ENCODE peak calls at places on chromosomes 12 and 14, in nine cellular contexts. One of them, this sample, is unnamed.

GRCh38 chr12:52434096-52434733 is at the start of gene KRT75:
- DNase-seq in fibroblast of mammary gland: peak
- DNase-seq in ascending aorta: no peak
- DNase-seq in astrocyte of the spinal cord: peak
- DNase-seq in fibroblast of pulmonary artery: no peak
- DNase-seq in mesothelial cell of epicardium: no peak
- DNase-seq in foreskin keratinocyte: peak
- DNase-seq in heart left ventricle: no peak
- DNase-seq in fibroblast of lung: peak
- DNase-seq in this sample: no peak

GRCh38 chr14:35213869-35214387 is 78.3 kb upstream of the PSMA6 start:
- DNase-seq in fibroblast of lung: peak
- DNase-seq in fibroblast of pulmonary artery: peak
- DNase-seq in mesothelial cell of epicardium: no peak
- DNase-seq in ascending aorta: no peak
- DNase-seq in fibroblast of mammary gland: peak
- DNase-seq in foreskin keratinocyte: peak
- DNase-seq in astrocyte of the spinal cord: peak
- DNase-seq in heart left ventricle: no peak
- DNase-seq in this sample: no peak

GRCh38 chr12:52920937-52921336 is 16.1 kb upstream of the KRT8 start:
- DNase-seq in heart left ventricle: no peak
- DNase-seq in fibroblast of mammary gland: no peak
- DNase-seq in ascending aorta: no peak
- DNase-seq in fibroblast of lung: no peak
- DNase-seq in mesothelial cell of epicardium: no peak
- DNase-seq in astrocyte of the spinal cord: no peak
- DNase-seq in foreskin keratinocyte: no peak
- DNase-seq in fibroblast of pulmonary artery: no peak
- DNase-seq in this sample: no peak

GRCh38 chr12:55049676-55050075 is 29.9 kb downstream of the NEUROD4 start:
- DNase-seq in fibroblast of mammary gland: no peak
- DNase-seq in fibroblast of lung: no peak
- DNase-seq in heart left ventricle: no peak
- DNase-seq in astrocyte of the spinal cord: no peak
- DNase-seq in ascending aorta: no peak
- DNase-seq in mesothelial cell of epicardium: no peak
- DNase-seq in fibroblast of pulmonary artery: no peak
- DNase-seq in foreskin keratinocyte: no peak
- DNase-seq in this sample: no peak

GRCh38 chr14:26401170-26401968 is 196.5 kb downstream of the NOVA1 start:
- DNase-seq in foreskin keratinocyte: no peak
- DNase-seq in fibroblast of lung: no peak
- DNase-seq in ascending aorta: no peak
- DNase-seq in mesothelial cell of epicardium: no peak
- DNase-seq in fibroblast of mammary gland: no peak
- DNase-seq in astrocyte of the spinal cord: no peak
- DNase-seq in heart left ventricle: no peak
- DNase-seq in fibroblast of pulmonary artery: no peak
- DNase-seq in this sample: no peak

GRCh38 chr12:10213168-10214130 is 772 bp downstream of the GABARAPL1 start:
- DNase-seq in fibroblast of mammary gland: peak
- DNase-seq in fibroblast of pulmonary artery: peak
- DNase-seq in fibroblast of lung: peak
- DNase-seq in astrocyte of the spinal cord: peak
- DNase-seq in ascending aorta: peak
- DNase-seq in heart left ventricle: peak
- DNase-seq in mesothelial cell of epicardium: peak
- DNase-seq in foreskin keratinocyte: peak
- DNase-seq in this sample: peak

GRCh38 chr12:89682284-89682683 is 26.4 kb downstream of the ATP2B1 start:
- DNase-seq in ascending aorta: no peak
- DNase-seq in foreskin keratinocyte: no peak
- DNase-seq in fibroblast of pulmonary artery: no peak
- DNase-seq in fibroblast of lung: no peak
- DNase-seq in heart left ventricle: no peak
- DNase-seq in astrocyte of the spinal cord: no peak
- DNase-seq in fibroblast of mammary gland: no peak
- DNase-seq in mesothelial cell of epicardium: no peak
- DNase-seq in this sample: no peak

GRCh38 chr12:15829949-15830348 is 40.8 kb upstream of the EPS8 start:
- DNase-seq in foreskin keratinocyte: peak
- DNase-seq in ascending aorta: no peak
- DNase-seq in heart left ventricle: no peak
- DNase-seq in fibroblast of pulmonary artery: peak
- DNase-seq in fibroblast of mammary gland: peak
- DNase-seq in astrocyte of the spinal cord: peak
- DNase-seq in mesothelial cell of epicardium: no peak
- DNase-seq in fibroblast of lung: peak
- DNase-seq in this sample: no peak

GRCh38 chr14:101665478-101666078 is 95.9 kb upstream of the PPP2R5C start:
- DNase-seq in fibroblast of mammary gland: peak
- DNase-seq in astrocyte of the spinal cord: peak
- DNase-seq in fibroblast of lung: peak
- DNase-seq in fibroblast of pulmonary artery: peak
- DNase-seq in heart left ventricle: no peak
- DNase-seq in mesothelial cell of epicardium: no peak
- DNase-seq in foreskin keratinocyte: peak
- DNase-seq in ascending aorta: no peak
- DNase-seq in this sample: no peak

GRCh38 chr12:132228535-132229422 is 84.5 kb downstream of the NOC4L start:
- DNase-seq in astrocyte of the spinal cord: no peak
- DNase-seq in mesothelial cell of epicardium: no peak
- DNase-seq in fibroblast of lung: no peak
- DNase-seq in fibroblast of mammary gland: no peak
- DNase-seq in foreskin keratinocyte: no peak
- DNase-seq in heart left ventricle: no peak
- DNase-seq in ascending aorta: no peak
- DNase-seq in fibroblast of pulmonary artery: no peak
- DNase-seq in this sample: no peak

GRCh38 chr12:92439397-92439779 is 263.4 kb upstream of the PLEKHG7 start:
- DNase-seq in ascending aorta: peak
- DNase-seq in mesothelial cell of epicardium: no peak
- DNase-seq in astrocyte of the spinal cord: peak
- DNase-seq in fibroblast of pulmonary artery: peak
- DNase-seq in heart left ventricle: no peak
- DNase-seq in fibroblast of lung: peak
- DNase-seq in foreskin keratinocyte: peak
- DNase-seq in fibroblast of mammary gland: peak
- DNase-seq in this sample: no peak

GRCh38 chr12:124636138-124636968 is 68.9 kb upstream of the NCOR2 start:
- DNase-seq in heart left ventricle: no peak
- DNase-seq in fibroblast of mammary gland: peak
- DNase-seq in mesothelial cell of epicardium: no peak
- DNase-seq in astrocyte of the spinal cord: peak
- DNase-seq in fibroblast of pulmonary artery: peak
- DNase-seq in foreskin keratinocyte: peak
- DNase-seq in fibroblast of lung: peak
- DNase-seq in ascending aorta: no peak
- DNase-seq in this sample: peak

GRCh38 chr12:42145197-42145549 is 499 bp upstream of the GXYLT1 start:
- DNase-seq in fibroblast of lung: no peak
- DNase-seq in foreskin keratinocyte: no peak
- DNase-seq in fibroblast of pulmonary artery: no peak
- DNase-seq in fibroblast of mammary gland: no peak
- DNase-seq in ascending aorta: no peak
- DNase-seq in astrocyte of the spinal cord: no peak
- DNase-seq in mesothelial cell of epicardium: no peak
- DNase-seq in heart left ventricle: no peak
- DNase-seq in this sample: no peak

GRCh38 chr12:42143401-42144173 is 1.1 kb downstream of the GXYLT1 start:
- DNase-seq in heart left ventricle: no peak
- DNase-seq in fibroblast of lung: peak
- DNase-seq in foreskin keratinocyte: peak
- DNase-seq in fibroblast of pulmonary artery: peak
- DNase-seq in ascending aorta: no peak
- DNase-seq in fibroblast of mammary gland: peak
- DNase-seq in astrocyte of the spinal cord: peak
- DNase-seq in mesothelial cell of epicardium: no peak
- DNase-seq in this sample: no peak

GRCh38 chr12:42144424-42145196 is at the start of gene GXYLT1:
- DNase-seq in ascending aorta: peak
- DNase-seq in fibroblast of mammary gland: peak
- DNase-seq in fibroblast of pulmonary artery: peak
- DNase-seq in fibroblast of lung: peak
- DNase-seq in astrocyte of the spinal cord: peak
- DNase-seq in heart left ventricle: peak
- DNase-seq in mesothelial cell of epicardium: peak
- DNase-seq in foreskin keratinocyte: peak
- DNase-seq in this sample: peak

GRCh38 chr12:42144174-42144423 is 575 bp downstream of the GXYLT1 start:
- DNase-seq in fibroblast of mammary gland: no peak
- DNase-seq in foreskin keratinocyte: no peak
- DNase-seq in heart left ventricle: no peak
- DNase-seq in fibroblast of pulmonary artery: no peak
- DNase-seq in astrocyte of the spinal cord: no peak
- DNase-seq in mesothelial cell of epicardium: no peak
- DNase-seq in fibroblast of lung: no peak
- DNase-seq in ascending aorta: no peak
- DNase-seq in this sample: no peak

GRCh38 chr12:42145552-42146215 is 1.0 kb upstream of the GXYLT1 start:
- DNase-seq in heart left ventricle: no peak
- DNase-seq in astrocyte of the spinal cord: no peak
- DNase-seq in fibroblast of lung: no peak
- DNase-seq in fibroblast of mammary gland: peak
- DNase-seq in mesothelial cell of epicardium: no peak
- DNase-seq in ascending aorta: no peak
- DNase-seq in foreskin keratinocyte: no peak
- DNase-seq in fibroblast of pulmonary artery: no peak
- DNase-seq in this sample: no peak
- TF ChIP-seq CTCF in heart left ventricle: no peak
- TF ChIP-seq CTCF in astrocyte of the spinal cord: no peak
- TF ChIP-seq CTCF in fibroblast of lung: no peak
- TF ChIP-seq CTCF in fibroblast of mammary gland: no peak
- TF ChIP-seq CTCF in mesothelial cell of epicardium: no peak
- TF ChIP-seq CTCF in ascending aorta: no peak
- TF ChIP-seq CTCF in foreskin keratinocyte: peak
- TF ChIP-seq CTCF in fibroblast of pulmonary artery: no peak
- TF ChIP-seq CTCF in this sample: no peak

GRCh38 chr14:103886304-103887169 is 39.2 kb upstream of the PPP1R13B start:
- DNase-seq in fibroblast of mammary gland: peak
- DNase-seq in ascending aorta: no peak
- DNase-seq in foreskin keratinocyte: no peak
- DNase-seq in heart left ventricle: no peak
- DNase-seq in astrocyte of the spinal cord: no peak
- DNase-seq in fibroblast of lung: no peak
- DNase-seq in mesothelial cell of epicardium: no peak
- DNase-seq in fibroblast of pulmonary artery: peak
- DNase-seq in this sample: no peak
- TF ChIP-seq CTCF in fibroblast of mammary gland: peak
- TF ChIP-seq CTCF in ascending aorta: no peak
- TF ChIP-seq CTCF in foreskin keratinocyte: no peak
- TF ChIP-seq CTCF in heart left ventricle: no peak
- TF ChIP-seq CTCF in astrocyte of the spinal cord: peak
- TF ChIP-seq CTCF in fibroblast of lung: peak
- TF ChIP-seq CTCF in mesothelial cell of epicardium: no peak
- TF ChIP-seq CTCF in fibroblast of pulmonary artery: peak
- TF ChIP-seq CTCF in this sample: no peak

DNA sequence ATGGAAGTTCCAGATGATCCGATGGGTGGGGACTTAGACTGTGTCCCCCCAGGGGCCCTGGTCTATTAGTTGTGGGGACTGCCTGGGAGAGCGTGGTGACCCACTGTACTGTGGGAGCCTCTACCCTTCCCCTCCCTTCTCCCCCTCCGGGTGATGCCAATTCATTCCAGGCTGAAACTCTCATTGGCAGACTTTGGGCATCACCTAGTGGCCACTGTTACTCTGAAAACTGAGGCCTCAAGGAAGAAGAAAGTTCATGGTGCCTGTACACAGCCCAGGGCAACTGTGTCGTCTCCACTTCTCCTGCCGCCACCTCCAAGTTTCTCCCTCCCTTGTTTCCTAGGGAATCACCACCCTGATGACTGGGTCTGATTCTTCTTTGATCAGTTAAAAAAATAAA is 173.6 kb upstream of the ALG10B start:
- DNase-seq in heart left ventricle: no peak
- DNase-seq in fibroblast of pulmonary artery: no peak
- DNase-seq in fibroblast of mammary gland: no peak
- DNase-seq in fibroblast of lung: no peak
- DNase-seq in astrocyte of the spinal cord: no peak
- DNase-seq in mesothelial cell of epicardium: no peak
- DNase-seq in ascending aorta: no peak
- DNase-seq in foreskin keratinocyte: no peak
- DNase-seq in this sample: no peak
- TF ChIP-seq CTCF in heart left ventricle: no peak
- TF ChIP-seq CTCF in fibroblast of pulmonary artery: no peak
- TF ChIP-seq CTCF in fibroblast of mammary gland: no peak
- TF ChIP-seq CTCF in fibroblast of lung: no peak
- TF ChIP-seq CTCF in astrocyte of the spinal cord: no peak
- TF ChIP-seq CTCF in mesothelial cell of epicardium: no peak
- TF ChIP-seq CTCF in ascending aorta: no peak
- TF ChIP-seq CTCF in foreskin keratinocyte: no peak
- TF ChIP-seq CTCF in this sample: no peak

GRCh38 chr14:24915403-24915921 is 134.5 kb downstream of the STXBP6 start:
- DNase-seq in mesothelial cell of epicardium: no peak
- DNase-seq in heart left ventricle: no peak
- DNase-seq in foreskin keratinocyte: no peak
- DNase-seq in fibroblast of pulmonary artery: no peak
- DNase-seq in fibroblast of lung: no peak
- DNase-seq in astrocyte of the spinal cord: no peak
- DNase-seq in fibroblast of mammary gland: no peak
- DNase-seq in ascending aorta: no peak
- DNase-seq in this sample: no peak

GRCh38 chr14:24921903-24922302 is 128.0 kb downstream of the STXBP6 start:
- DNase-seq in fibroblast of lung: peak
- DNase-seq in astrocyte of the spinal cord: peak
- DNase-seq in fibroblast of pulmonary artery: peak
- DNase-seq in mesothelial cell of epicardium: no peak
- DNase-seq in fibroblast of mammary gland: peak
- DNase-seq in heart left ventricle: no peak
- DNase-seq in foreskin keratinocyte: peak
- DNase-seq in ascending aorta: no peak
- DNase-seq in this sample: no peak

GRCh38 chr14:24915958-24916595 is 133.9 kb downstream of the STXBP6 start:
- DNase-seq in heart left ventricle: no peak
- DNase-seq in ascending aorta: no peak
- DNase-seq in fibroblast of pulmonary artery: no peak
- DNase-seq in fibroblast of lung: peak
- DNase-seq in fibroblast of mammary gland: peak
- DNase-seq in mesothelial cell of epicardium: no peak
- DNase-seq in foreskin keratinocyte: peak
- DNase-seq in astrocyte of the spinal cord: no peak
- DNase-seq in this sample: no peak

GRCh38 chr14:24920265-24921080 is 129.5 kb downstream of the STXBP6 start:
- DNase-seq in fibroblast of mammary gland: no peak
- DNase-seq in ascending aorta: no peak
- DNase-seq in astrocyte of the spinal cord: no peak
- DNase-seq in fibroblast of lung: no peak
- DNase-seq in mesothelial cell of epicardium: no peak
- DNase-seq in heart left ventricle: no peak
- DNase-seq in fibroblast of pulmonary artery: peak
- DNase-seq in foreskin keratinocyte: no peak
- DNase-seq in this sample: no peak

DNA sequence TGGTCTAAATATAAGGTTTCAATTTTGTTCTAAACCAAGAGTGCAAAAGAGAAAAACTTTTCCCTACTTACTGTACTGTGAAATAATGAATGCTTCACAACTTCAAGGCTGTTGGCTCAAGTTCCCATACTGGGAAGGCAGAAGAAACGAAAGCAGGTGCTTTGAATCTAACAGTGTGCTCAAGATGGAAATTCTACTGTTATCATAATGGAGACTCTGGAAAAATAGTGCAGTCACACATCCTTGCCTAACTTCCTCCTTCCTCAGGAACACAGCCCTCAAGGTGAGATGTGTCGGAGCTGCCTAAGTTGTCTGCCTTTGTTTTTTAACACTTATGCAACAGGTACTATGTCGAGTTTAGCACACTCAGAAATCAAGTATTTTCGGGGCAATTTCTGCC is 131.1 kb downstream of the STXBP6 start:
- DNase-seq in fibroblast of pulmonary artery: no peak
- DNase-seq in fibroblast of mammary gland: no peak
- DNase-seq in ascending aorta: no peak
- DNase-seq in heart left ventricle: no peak
- DNase-seq in foreskin keratinocyte: no peak
- DNase-seq in mesothelial cell of epicardium: no peak
- DNase-seq in astrocyte of the spinal cord: no peak
- DNase-seq in fibroblast of lung: no peak
- DNase-seq in this sample: no peak
- TF ChIP-seq CTCF in fibroblast of pulmonary artery: no peak
- TF ChIP-seq CTCF in fibroblast of mammary gland: no peak
- TF ChIP-seq CTCF in ascending aorta: no peak
- TF ChIP-seq CTCF in heart left ventricle: no peak
- TF ChIP-seq CTCF in foreskin keratinocyte: no peak
- TF ChIP-seq CTCF in mesothelial cell of epicardium: no peak
- TF ChIP-seq CTCF in astrocyte of the spinal cord: no peak
- TF ChIP-seq CTCF in fibroblast of lung: no peak
- TF ChIP-seq CTCF in this sample: no peak